ENCODE peak calls at places on chromosomes 11 and 22, in nine cellular contexts. One of them, this sample, is unnamed.

GRCh38 chr11:34345012-34345804 is 12.6 kb downstream of the ABTB2 start:
- DNase-seq in prostate gland: peak
- DNase-seq in foreskin keratinocyte: peak
- DNase-seq in activated naive CD4-positive, alpha-beta T cell treated with Interleukin-2 at 50 U/mL for 16 hours: no peak
- DNase-seq in NCI-H1092: peak
- DNase-seq in astrocyte of the cerebellum: peak
- DNase-seq in iris pigment epithelial cell: peak
- DNase-seq in HCT116: peak
- DNase-seq in CD8-positive, alpha-beta memory T cell: no peak
- DNase-seq in this sample: no peak

GRCh38 chr22:19819911-19820879 is 34.5 kb downstream of the GNB1L start:
- DNase-seq in CD8-positive, alpha-beta memory T cell: no peak
- DNase-seq in foreskin keratinocyte: no peak
- DNase-seq in prostate gland: no peak
- DNase-seq in astrocyte of the cerebellum: no peak
- DNase-seq in activated naive CD4-positive, alpha-beta T cell treated with Interleukin-2 at 50 U/mL for 16 hours: no peak
- DNase-seq in NCI-H1092: no peak
- DNase-seq in iris pigment epithelial cell: no peak
- DNase-seq in HCT116: no peak
- DNase-seq in this sample: no peak

GRCh38 chr11:109012996-109013395 is 348.1 kb downstream of the DDX10 start:
- DNase-seq in activated naive CD4-positive, alpha-beta T cell treated with Interleukin-2 at 50 U/mL for 16 hours: no peak
- DNase-seq in astrocyte of the cerebellum: no peak
- DNase-seq in foreskin keratinocyte: no peak
- DNase-seq in iris pigment epithelial cell: no peak
- DNase-seq in CD8-positive, alpha-beta memory T cell: no peak
- DNase-seq in prostate gland: no peak
- DNase-seq in NCI-H1092: no peak
- DNase-seq in HCT116: no peak
- DNase-seq in this sample: no peak

GRCh38 chr11:23232652-23233051 is 372.4 kb upstream of the CCDC179 start:
- DNase-seq in astrocyte of the cerebellum: no peak
- DNase-seq in iris pigment epithelial cell: no peak
- DNase-seq in prostate gland: no peak
- DNase-seq in HCT116: no peak
- DNase-seq in CD8-positive, alpha-beta memory T cell: no peak
- DNase-seq in foreskin keratinocyte: no peak
- DNase-seq in NCI-H1092: no peak
- DNase-seq in activated naive CD4-positive, alpha-beta T cell treated with Interleukin-2 at 50 U/mL for 16 hours: no peak
- DNase-seq in this sample: no peak

GRCh38 chr22:17057959-17058814 is 26.6 kb upstream of the IL17RA start:
- DNase-seq in astrocyte of the cerebellum: peak
- DNase-seq in foreskin keratinocyte: peak
- DNase-seq in iris pigment epithelial cell: peak
- DNase-seq in NCI-H1092: peak
- DNase-seq in HCT116: peak
- DNase-seq in CD8-positive, alpha-beta memory T cell: peak
- DNase-seq in activated naive CD4-positive, alpha-beta T cell treated with Interleukin-2 at 50 U/mL for 16 hours: peak
- DNase-seq in prostate gland: peak
- DNase-seq in this sample: peak

GRCh38 chr11:44407211-44407996 is 97.5 kb upstream of the ALX4 start:
- DNase-seq in HCT116: no peak
- DNase-seq in iris pigment epithelial cell: no peak
- DNase-seq in astrocyte of the cerebellum: no peak
- DNase-seq in prostate gland: no peak
- DNase-seq in activated naive CD4-positive, alpha-beta T cell treated with Interleukin-2 at 50 U/mL for 16 hours: no peak
- DNase-seq in CD8-positive, alpha-beta memory T cell: no peak
- DNase-seq in NCI-H1092: no peak
- DNase-seq in foreskin keratinocyte: no peak
- DNase-seq in this sample: no peak

GRCh38 chr11:104992781-104993180 is 24.4 kb upstream of the CASP4 start:
- DNase-seq in NCI-H1092: no peak
- DNase-seq in HCT116: no peak
- DNase-seq in foreskin keratinocyte: no peak
- DNase-seq in activated naive CD4-positive, alpha-beta T cell treated with Interleukin-2 at 50 U/mL for 16 hours: no peak
- DNase-seq in iris pigment epithelial cell: no peak
- DNase-seq in prostate gland: no peak
- DNase-seq in CD8-positive, alpha-beta memory T cell: no peak
- DNase-seq in astrocyte of the cerebellum: no peak
- DNase-seq in this sample: no peak

GRCh38 chr11:122246885-122247284 is 130.9 kb upstream of the BLID start:
- DNase-seq in CD8-positive, alpha-beta memory T cell: no peak
- DNase-seq in astrocyte of the cerebellum: no peak
- DNase-seq in foreskin keratinocyte: no peak
- DNase-seq in NCI-H1092: no peak
- DNase-seq in HCT116: no peak
- DNase-seq in activated naive CD4-positive, alpha-beta T cell treated with Interleukin-2 at 50 U/mL for 16 hours: no peak
- DNase-seq in iris pigment epithelial cell: no peak
- DNase-seq in prostate gland: no peak
- DNase-seq in this sample: no peak

GRCh38 chr11:26992031-26992541 is 1.8 kb upstream of the FIBIN start:
- DNase-seq in astrocyte of the cerebellum: peak
- DNase-seq in NCI-H1092: no peak
- DNase-seq in foreskin keratinocyte: peak
- DNase-seq in activated naive CD4-positive, alpha-beta T cell treated with Interleukin-2 at 50 U/mL for 16 hours: no peak
- DNase-seq in iris pigment epithelial cell: peak
- DNase-seq in HCT116: no peak
- DNase-seq in prostate gland: no peak
- DNase-seq in CD8-positive, alpha-beta memory T cell: no peak
- DNase-seq in this sample: no peak

GRCh38 chr22:19136915-19137314 is 5.8 kb downstream of the TSSK2 start:
- DNase-seq in HCT116: no peak
- DNase-seq in activated naive CD4-positive, alpha-beta T cell treated with Interleukin-2 at 50 U/mL for 16 hours: no peak
- DNase-seq in astrocyte of the cerebellum: no peak
- DNase-seq in prostate gland: no peak
- DNase-seq in iris pigment epithelial cell: no peak
- DNase-seq in NCI-H1092: no peak
- DNase-seq in CD8-positive, alpha-beta memory T cell: no peak
- DNase-seq in foreskin keratinocyte: no peak
- DNase-seq in this sample: no peak

GRCh38 chr11:117020287-117020686 is 77.9 kb downstream of the SIK3 start:
- DNase-seq in CD8-positive, alpha-beta memory T cell: no peak
- DNase-seq in iris pigment epithelial cell: no peak
- DNase-seq in HCT116: no peak
- DNase-seq in foreskin keratinocyte: no peak
- DNase-seq in NCI-H1092: no peak
- DNase-seq in astrocyte of the cerebellum: no peak
- DNase-seq in activated naive CD4-positive, alpha-beta T cell treated with Interleukin-2 at 50 U/mL for 16 hours: peak
- DNase-seq in prostate gland: no peak
- DNase-seq in this sample: no peak

GRCh38 chr11:127627629-127628462 is 627.3 kb upstream of the KIRREL3 start:
- DNase-seq in HCT116: no peak
- DNase-seq in CD8-positive, alpha-beta memory T cell: no peak
- DNase-seq in NCI-H1092: peak
- DNase-seq in iris pigment epithelial cell: no peak
- DNase-seq in foreskin keratinocyte: no peak
- DNase-seq in astrocyte of the cerebellum: no peak
- DNase-seq in activated naive CD4-positive, alpha-beta T cell treated with Interleukin-2 at 50 U/mL for 16 hours: no peak
- DNase-seq in prostate gland: peak
- DNase-seq in this sample: no peak

GRCh38 chr11:73321342-73322110 is 13.4 kb downstream of the ARHGEF17 start:
- DNase-seq in iris pigment epithelial cell: peak
- DNase-seq in HCT116: no peak
- DNase-seq in foreskin keratinocyte: no peak
- DNase-seq in CD8-positive, alpha-beta memory T cell: no peak
- DNase-seq in astrocyte of the cerebellum: no peak
- DNase-seq in activated naive CD4-positive, alpha-beta T cell treated with Interleukin-2 at 50 U/mL for 16 hours: no peak
- DNase-seq in prostate gland: no peak
- DNase-seq in NCI-H1092: peak
- DNase-seq in this sample: no peak

GRCh38 chr11:111407652-111408051 is 28.6 kb upstream of the POU2AF1 start:
- DNase-seq in foreskin keratinocyte: no peak
- DNase-seq in iris pigment epithelial cell: no peak
- DNase-seq in prostate gland: no peak
- DNase-seq in activated naive CD4-positive, alpha-beta T cell treated with Interleukin-2 at 50 U/mL for 16 hours: no peak
- DNase-seq in HCT116: no peak
- DNase-seq in astrocyte of the cerebellum: no peak
- DNase-seq in CD8-positive, alpha-beta memory T cell: no peak
- DNase-seq in NCI-H1092: no peak
- DNase-seq in this sample: no peak

GRCh38 chr11:20367313-20367948 is 3.9 kb downstream of the HTATIP2 start:
- DNase-seq in HCT116: peak
- DNase-seq in activated naive CD4-positive, alpha-beta T cell treated with Interleukin-2 at 50 U/mL for 16 hours: peak
- DNase-seq in CD8-positive, alpha-beta memory T cell: no peak
- DNase-seq in NCI-H1092: no peak
- DNase-seq in prostate gland: no peak
- DNase-seq in iris pigment epithelial cell: peak
- DNase-seq in foreskin keratinocyte: peak
- DNase-seq in astrocyte of the cerebellum: peak
- DNase-seq in this sample: no peak

This sample was measured in effector CD4-positive, alpha-beta T cell.